ENCODE peak calls at places on chromosomes 6 and 20, in four cellular contexts. One of them, this sample, is unnamed.

GRCh38 chr6:106005954-106006353 is 80.2 kb upstream of the PRDM1 start:
- DNase-seq in kidney epithelial cell: no peak
- DNase-seq in HL-60: no peak
- DNase-seq in neural progenitor cell: no peak
- DNase-seq in this sample: no peak

GRCh38 chr20:56628015-56628872 is 862 bp upstream of the TFAP2C start:
- DNase-seq in kidney epithelial cell: no peak
- DNase-seq in HL-60: no peak
- DNase-seq in neural progenitor cell: peak
- DNase-seq in this sample: no peak

GRCh38 chr6:148455674-148456559 is 113.3 kb downstream of the SASH1 start:
- DNase-seq in kidney epithelial cell: no peak
- DNase-seq in HL-60: no peak
- DNase-seq in neural progenitor cell: peak
- DNase-seq in this sample: no peak

GRCh38 chr6:113187671-113188070 is 669.5 kb upstream of the MARCKS start:
- DNase-seq in kidney epithelial cell: no peak
- DNase-seq in HL-60: no peak
- DNase-seq in neural progenitor cell: no peak
- DNase-seq in this sample: no peak

GRCh38 chr6:143112084-143112768 is 51.5 kb downstream of the AIG1 start:
- DNase-seq in kidney epithelial cell: no peak
- DNase-seq in HL-60: no peak
- DNase-seq in neural progenitor cell: no peak
- DNase-seq in this sample: no peak

GRCh38 chr6:107032051-107032450 is 4.1 kb downstream of the MTRES1 start:
- DNase-seq in kidney epithelial cell: no peak
- DNase-seq in HL-60: no peak
- DNase-seq in neural progenitor cell: no peak
- DNase-seq in this sample: no peak

GRCh38 chr20:33351696-33352095 is 49.6 kb downstream of the CDK5RAP1 start:
- DNase-seq in kidney epithelial cell: no peak
- DNase-seq in HL-60: no peak
- DNase-seq in neural progenitor cell: no peak
- DNase-seq in this sample: no peak

GRCh38 chr20:24045621-24046020 is 57.0 kb upstream of the GGTLC1 start:
- DNase-seq in kidney epithelial cell: no peak
- DNase-seq in HL-60: no peak
- DNase-seq in neural progenitor cell: no peak
- DNase-seq in this sample: no peak

GRCh38 chr6:43706788-43707187 is 19.2 kb upstream of the MRPS18A start:
- DNase-seq in kidney epithelial cell: no peak
- DNase-seq in HL-60: no peak
- DNase-seq in neural progenitor cell: no peak
- DNase-seq in this sample: no peak

GRCh38 chr6:48111575-48111974 is 578 bp upstream of the PTCHD4 start:
- DNase-seq in kidney epithelial cell: no peak
- DNase-seq in HL-60: no peak
- DNase-seq in neural progenitor cell: peak
- DNase-seq in this sample: no peak

GRCh38 chr6:116847234-116847633 is 18.4 kb upstream of the GPRC6A start:
- DNase-seq in kidney epithelial cell: no peak
- DNase-seq in HL-60: no peak
- DNase-seq in neural progenitor cell: no peak
- DNase-seq in this sample: no peak

GRCh38 chr6:149114167-149114566 is 203.3 kb upstream of the TAB2 start:
- DNase-seq in kidney epithelial cell: no peak
- DNase-seq in HL-60: no peak
- DNase-seq in neural progenitor cell: no peak
- DNase-seq in this sample: no peak

GRCh38 chr20:55888655-55889054 is 116.7 kb downstream of the CBLN4 start:
- DNase-seq in kidney epithelial cell: no peak
- DNase-seq in HL-60: no peak
- DNase-seq in neural progenitor cell: no peak
- DNase-seq in this sample: no peak

GRCh38 chr6:41453232-41453631 is 92.9 kb upstream of the FOXP4 start:
- DNase-seq in kidney epithelial cell: no peak
- DNase-seq in HL-60: no peak
- DNase-seq in neural progenitor cell: no peak
- DNase-seq in this sample: no peak

GRCh38 chr20:50670126-50670862 is 21.0 kb downstream of the RIPOR3 start:
- DNase-seq in kidney epithelial cell: peak
- DNase-seq in HL-60: no peak
- DNase-seq in neural progenitor cell: no peak
- DNase-seq in this sample: no peak

GRCh38 chr20:53808733-53809132 is 215.1 kb upstream of the ZNF217 start:
- DNase-seq in kidney epithelial cell: no peak
- DNase-seq in HL-60: no peak
- DNase-seq in neural progenitor cell: no peak
- DNase-seq in this sample: no peak

GRCh38 chr6:110357696-110358535 is at the start of gene METTL24:
- DNase-seq in kidney epithelial cell: no peak
- DNase-seq in HL-60: no peak
- DNase-seq in neural progenitor cell: peak
- DNase-seq in this sample: no peak
- TF ChIP-seq CTCF in kidney epithelial cell: no peak
- TF ChIP-seq CTCF in HL-60: no peak
- TF ChIP-seq CTCF in neural progenitor cell: peak
- TF ChIP-seq CTCF in this sample: no peak

DNA sequence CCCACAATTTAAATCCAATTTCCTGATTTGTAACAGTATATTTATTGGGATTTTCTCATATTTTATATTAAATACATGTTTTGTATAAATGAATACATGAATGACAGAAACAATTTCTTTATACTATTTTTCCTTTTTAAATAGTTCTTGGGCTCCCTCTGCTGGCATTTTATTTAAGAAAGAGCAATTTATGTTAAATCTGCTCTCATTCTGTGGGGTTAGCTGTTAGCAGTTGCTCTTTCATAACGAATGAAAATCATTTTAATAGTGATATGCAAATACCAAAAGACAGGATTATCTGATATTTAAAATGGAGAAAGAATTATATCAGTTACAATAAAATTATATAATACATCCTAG is 118.3 kb downstream of the RALGAPA2 start:
- DNase-seq in kidney epithelial cell: no peak
- DNase-seq in HL-60: no peak
- DNase-seq in neural progenitor cell: peak
- DNase-seq in this sample: no peak
- TF ChIP-seq CTCF in kidney epithelial cell: peak
- TF ChIP-seq CTCF in HL-60: no peak
- TF ChIP-seq CTCF in neural progenitor cell: peak
- TF ChIP-seq CTCF in this sample: peak

DNA sequence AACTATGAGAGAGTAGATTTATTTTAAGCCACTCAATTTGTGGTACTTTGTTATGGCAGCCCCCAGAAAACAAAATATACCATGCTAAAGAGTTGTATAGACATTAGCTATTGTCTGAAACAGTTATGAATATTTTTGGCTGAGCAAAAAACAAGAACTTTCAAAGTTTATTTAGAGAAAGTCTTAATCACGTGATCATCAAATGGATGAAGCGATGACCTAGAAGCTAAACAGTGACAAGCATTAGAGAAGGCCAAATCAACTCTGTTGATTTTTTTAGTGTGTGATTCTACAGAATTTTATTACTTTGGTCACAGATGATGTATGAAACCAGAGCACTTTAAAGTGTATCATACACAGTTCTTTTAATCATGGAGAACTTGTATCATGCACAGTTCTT is 1247.9 kb upstream of the MAP3K7 start:
- DNase-seq in kidney epithelial cell: no peak
- DNase-seq in HL-60: no peak
- DNase-seq in neural progenitor cell: no peak
- DNase-seq in this sample: no peak
- TF ChIP-seq CTCF in kidney epithelial cell: no peak
- TF ChIP-seq CTCF in HL-60: no peak
- TF ChIP-seq CTCF in neural progenitor cell: no peak
- TF ChIP-seq CTCF in this sample: no peak

GRCh38 chr6:37137201-37137880 is 32.6 kb upstream of the PIM1 start:
- DNase-seq in kidney epithelial cell: peak
- DNase-seq in HL-60: no peak
- DNase-seq in neural progenitor cell: peak
- DNase-seq in this sample: no peak
- TF ChIP-seq CTCF in kidney epithelial cell: no peak
- TF ChIP-seq CTCF in HL-60: no peak
- TF ChIP-seq CTCF in neural progenitor cell: no peak
- TF ChIP-seq CTCF in this sample: no peak